ENCODE peak calls at places on chromosome 5, in nine cellular contexts. L is breast epithelium, Q is vagina, E is stomach, U is GM12892, X is GM12878, R is transverse colon, B is spleen, G is HCT116. H is an unnamed sample.

GRCh38 chr5:24598926-24599325 is 45.9 kb downstream of the CDH10 start:
- DNase-seq in L (no peak), Q (no peak), E (no peak), U (no peak), X (no peak), R (no peak), B (no peak), G (no peak), H (no peak)

GRCh38 chr5:67639311-67639710 is 442.7 kb upstream of the CD180 start:
- DNase-seq in L (no peak), Q (no peak), E (no peak), U (no peak), X (no peak), R (no peak), B (no peak), G (no peak), H (peak; percentile 15)

GRCh38 chr5:142330026-142330425 is 5.2 kb upstream of the SPRY4 start:
- DNase-seq in L (no peak), Q (no peak), E (no peak), U (no peak), X (no peak), R (no peak), B (no peak), G (no peak), H (no peak)

GRCh38 chr5:61658592-61659008 is 326.5 kb downstream of the ZSWIM6 start:
- DNase-seq in L (peak; percentile 88), Q (no peak), E (peak; percentile 89), U (peak; percentile 45), X (peak; percentile 21), R (peak; percentile 88), B (peak; percentile 94), G (peak; percentile 67), H (peak; percentile 94)

GRCh38 chr5:177071671-177072385 is 14.9 kb upstream of the FGFR4 start:
- DNase-seq in L (no peak), Q (no peak), E (peak; percentile 77), U (no peak), X (peak; percentile 56), R (peak; percentile 81), B (no peak), G (peak; percentile 69), H (peak; percentile 96)

GRCh38 chr5:142281966-142282365 is 42.9 kb downstream of the SPRY4 start:
- DNase-seq in L (no peak), Q (no peak), E (no peak), U (no peak), X (no peak), R (no peak), B (no peak), G (no peak), H (no peak)

GRCh38 chr5:145237843-145238242 is 597.3 kb downstream of the PRELID2 start:
- DNase-seq in L (no peak), Q (no peak), E (peak; percentile 48), U (no peak), X (no peak), R (peak; percentile 22), B (no peak), G (peak; percentile 69), H (peak; percentile 98)

GRCh38 chr5:164002653-164003052 is 497.2 kb downstream of the MAT2B start:
- DNase-seq in L (no peak), Q (no peak), E (no peak), U (no peak), X (no peak), R (no peak), B (no peak), G (no peak), H (no peak)

GRCh38 chr5:79853676-79854418 is 137.2 kb downstream of the MTX3 start:
- DNase-seq in L (no peak), Q (peak; percentile 65), E (no peak), U (no peak), X (no peak), R (no peak), B (no peak), G (peak; percentile 48), H (no peak)

GRCh38 chr5:57216714-57217113 is 42.9 kb downstream of the GPBP1 start:
- DNase-seq in L (no peak), Q (no peak), E (no peak), U (no peak), X (no peak), R (no peak), B (no peak), G (no peak), H (no peak)

GRCh38 chr5:166883016-166883415 is 1408.4 kb upstream of the WWC1 start:
- DNase-seq in L (no peak), Q (no peak), E (no peak), U (no peak), X (no peak), R (no peak), B (no peak), G (no peak), H (peak; percentile 79)

GRCh38 chr5:89241186-89241585 is 358.2 kb upstream of the MEF2C start:
- DNase-seq in L (no peak), Q (no peak), E (no peak), U (no peak), X (no peak), R (no peak), B (no peak), G (no peak), H (no peak)

GRCh38 chr5:124949862-124950261 is 203.4 kb upstream of the ZNF608 start:
- DNase-seq in L (no peak), Q (no peak), E (no peak), U (no peak), X (no peak), R (no peak), B (no peak), G (no peak), H (no peak)

GRCh38 chr5:77175235-77175634 is 35.2 kb upstream of the PDE8B start:
- DNase-seq in L (no peak), Q (no peak), E (no peak), U (no peak), X (no peak), R (no peak), B (no peak), G (no peak), H (peak; percentile 37)

GRCh38 chr5:56003633-56004032 is 8.9 kb upstream of the IL6ST start:
- DNase-seq in L (no peak), Q (no peak), E (no peak), U (no peak), X (no peak), R (no peak), B (no peak), G (no peak), H (no peak)

GRCh38 chr5:39331993-39332392 is 32.3 kb downstream of the C9 start:
- DNase-seq in L (no peak), Q (no peak), E (no peak), U (no peak), X (no peak), R (no peak), B (no peak), G (no peak), H (no peak)

GRCh38 chr5:119286516-119287488 is 69.0 kb upstream of the TNFAIP8 start:
- DNase-seq in L (no peak), Q (no peak), E (no peak), U (no peak), X (no peak), R (no peak), B (no peak), G (no peak), H (no peak)

GRCh38 chr5:80569961-80570786 is at the start of gene ANKRD34B:
- DNase-seq in L (no peak), Q (no peak), E (no peak), U (peak; percentile 51), X (no peak), R (no peak), B (peak; percentile 86), G (no peak), H (peak; percentile 89)

DNA sequence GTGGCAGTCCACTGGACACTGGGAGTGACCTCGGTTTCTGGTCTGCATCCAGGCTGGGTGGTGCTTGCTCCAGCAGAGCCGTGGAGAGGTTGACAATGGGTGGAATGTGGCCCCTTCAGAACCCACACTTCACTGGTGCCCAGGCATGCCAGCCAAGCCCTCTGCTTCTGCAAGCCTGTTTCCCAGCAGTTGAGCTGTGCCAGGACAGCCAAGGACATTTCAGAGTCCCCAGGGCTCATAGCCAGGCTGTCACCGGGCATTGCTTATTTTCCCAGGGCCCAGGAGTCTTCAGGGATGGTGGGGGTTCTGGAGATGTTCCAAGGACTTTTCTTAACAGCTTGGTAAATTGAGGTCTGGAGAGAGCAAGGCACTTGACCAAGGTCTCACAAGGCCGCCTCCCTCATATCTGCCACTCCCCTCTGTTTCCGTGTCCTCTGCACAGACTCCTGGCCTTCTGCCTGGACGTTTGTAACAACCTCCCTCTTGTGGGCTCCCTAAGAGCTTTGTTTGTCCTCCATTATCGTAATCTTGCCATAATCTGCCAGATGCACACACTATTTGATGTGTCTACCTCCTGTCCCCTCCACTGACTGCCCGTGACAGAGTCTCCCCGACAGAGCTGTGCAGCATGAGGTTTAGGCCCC is 3.8 kb upstream of the NDST1 start:
- DNase-seq in L (no peak), Q (no peak), E (peak; percentile 86), U (no peak), X (no peak), R (peak; percentile 68), B (peak; percentile 83), G (no peak), H (no peak)
- TF ChIP-seq POLR2AphosphoS5 in L (peak; percentile 11), Q (no peak), E (peak; percentile 28), U (no peak), X (no peak), R (no peak), B (peak; percentile 71), G (no peak), H (no peak)

GRCh38 chr5:40333459-40334241 is 346.1 kb upstream of the PTGER4 start:
- DNase-seq in L (no peak), Q (no peak), E (no peak), U (no peak), X (no peak), R (no peak), B (no peak), G (no peak), H (no peak)
- TF ChIP-seq POLR2AphosphoS5 in L (no peak), Q (no peak), E (no peak), U (no peak), X (no peak), R (no peak), B (no peak), G (no peak), H (no peak)

DNA sequence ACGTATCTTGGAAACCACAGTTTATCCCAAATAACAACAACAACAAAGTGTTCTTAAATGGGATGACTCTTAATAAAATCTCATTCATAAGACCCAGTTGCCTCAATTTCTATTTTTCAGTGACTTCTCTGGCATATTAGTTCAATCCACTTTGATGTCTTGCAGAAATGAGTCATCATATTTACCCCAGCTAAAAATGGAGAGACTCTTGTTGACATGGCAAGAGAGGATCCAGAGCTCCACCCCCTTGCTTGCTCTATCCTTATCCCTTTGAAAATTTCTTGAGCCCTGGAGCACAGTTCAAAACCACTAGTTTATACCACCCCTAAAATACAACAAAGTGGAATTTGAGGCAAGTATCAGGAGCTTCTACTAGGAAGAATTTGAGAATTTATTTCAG is 20.8 kb downstream of the VCAN start:
- DNase-seq in L (no peak), Q (no peak), E (no peak), U (no peak), X (no peak), R (no peak), B (no peak), G (no peak), H (no peak)
- TF ChIP-seq POLR2AphosphoS5 in L (no peak), Q (no peak), E (no peak), U (no peak), X (no peak), R (no peak), B (no peak), G (no peak), H (no peak)

DNA sequence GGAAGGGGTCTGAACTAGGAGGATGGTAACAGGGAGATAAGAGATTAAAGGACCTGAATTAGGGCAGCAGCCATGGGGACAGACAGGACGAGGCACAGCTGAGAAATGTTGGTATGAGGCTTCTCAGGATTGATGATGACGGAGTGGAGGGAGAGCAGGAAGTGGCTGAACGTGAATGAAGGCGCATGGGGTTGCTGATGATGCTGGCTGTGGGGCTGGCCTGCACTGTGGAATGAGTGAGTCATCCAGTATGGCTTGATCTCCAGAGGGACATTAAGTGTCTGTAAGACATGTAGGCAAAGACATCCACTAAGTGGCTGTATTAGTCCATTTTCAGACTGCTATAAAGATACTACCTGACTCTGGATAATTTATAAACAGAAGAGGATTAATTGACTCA is 256.4 kb downstream of the ICE1 start:
- DNase-seq in L (no peak), Q (no peak), E (no peak), U (no peak), X (no peak), R (no peak), B (no peak), G (no peak), H (no peak)
- TF ChIP-seq POLR2AphosphoS5 in L (peak; percentile 29), Q (no peak), E (no peak), U (no peak), X (no peak), R (no peak), B (peak; percentile 70), G (no peak), H (no peak)